ENCODE peak calls at places on chromosomes 6 and 20, in seven cellular contexts. Q is neural progenitor cell; U is OCI-LY7; X is upper lobe of left lung; Y is naive thymus-derived CD4-positive, alpha-beta T cell; J is adrenal gland; G is mammary epithelial cell. E is an unnamed sample. For H3K36me3, the result is how much of the 10 kb centered on the place peaks cover.

GRCh38 chr6:70666726-70667125 is 957 bp upstream of the SMAP1 start:
- DNase-seq in U (no peak), G (no peak), J (peak), X (no peak), Y (no peak), Q (no peak), E (no peak)

GRCh38 chr6:105993341-105993740 is 92.8 kb upstream of the PRDM1 start:
- DNase-seq in U (no peak), X (no peak), G (no peak), J (no peak), Q (peak), Y (no peak), E (no peak)

GRCh38 chr6:53524455-53524815 is 20.5 kb downstream of the GCLC start:
- DNase-seq in Y (no peak), J (no peak), X (no peak), Q (no peak), G (no peak), U (no peak), E (no peak)

GRCh38 chr20:62902926-62903615 is 23.2 kb downstream of the DIDO1 start:
- DNase-seq in Q (no peak), J (no peak), U (no peak), G (peak), Y (no peak), X (no peak), E (peak)

GRCh38 chr6:112372213-112372806 is 25.2 kb downstream of the RFPL4B start:
- DNase-seq in U (peak), G (no peak), J (no peak), Q (no peak), X (no peak), Y (no peak), E (no peak)

GRCh38 chr6:88492824-88493223 is 326.7 kb upstream of the CNR1 start:
- DNase-seq in U (peak), Q (peak), J (peak), G (no peak), X (no peak), Y (no peak), E (no peak)

GRCh38 chr6:56293756-56294155 is 46.4 kb upstream of the COL21A1 start:
- DNase-seq in Y (no peak), U (no peak), G (no peak), Q (no peak), J (no peak), X (no peak), E (no peak)

GRCh38 chr20:5070081-5070480 is 49.7 kb downstream of the PCNA start:
- DNase-seq in G (no peak), U (no peak), J (no peak), X (no peak), Q (no peak), Y (no peak), E (no peak)

GRCh38 chr6:45377041-45377554 is 636 bp downstream of the SUPT3H start:
- DNase-seq in G (peak), J (peak), Y (no peak), X (no peak), U (peak), Q (no peak), E (no peak)

GRCh38 chr20:25045343-25045712 is 12.6 kb downstream of the ACSS1 start:
- DNase-seq in Y (no peak), Q (no peak), J (no peak), G (no peak), U (no peak), X (no peak), E (no peak)

GRCh38 chr6:96542702-96543101 is 20.2 kb upstream of the FHL5 start:
- DNase-seq in Q (peak), J (no peak), Y (peak), U (peak), X (no peak), G (no peak), E (no peak)

GRCh38 chr6:159683722-159684304 is 9.2 kb downstream of the SOD2 start:
- DNase-seq in U (no peak), Y (no peak), Q (no peak), G (no peak), X (no peak), J (no peak), E (no peak)

GRCh38 chr6:159691133-159691962 is 1.7 kb downstream of the SOD2 start:
- DNase-seq in U (peak), G (peak), Y (peak), J (peak), X (no peak), Q (peak), E (no peak)

GRCh38 chr6:159688977-159689376 is 4.1 kb downstream of the SOD2 start:
- DNase-seq in X (no peak), J (no peak), U (no peak), Y (no peak), Q (no peak), G (no peak), E (no peak)

GRCh38 chr6:159682265-159682664 is 10.8 kb downstream of the SOD2 start:
- DNase-seq in X (no peak), J (no peak), U (no peak), G (no peak), Y (no peak), Q (no peak), E (no peak)

DNA sequence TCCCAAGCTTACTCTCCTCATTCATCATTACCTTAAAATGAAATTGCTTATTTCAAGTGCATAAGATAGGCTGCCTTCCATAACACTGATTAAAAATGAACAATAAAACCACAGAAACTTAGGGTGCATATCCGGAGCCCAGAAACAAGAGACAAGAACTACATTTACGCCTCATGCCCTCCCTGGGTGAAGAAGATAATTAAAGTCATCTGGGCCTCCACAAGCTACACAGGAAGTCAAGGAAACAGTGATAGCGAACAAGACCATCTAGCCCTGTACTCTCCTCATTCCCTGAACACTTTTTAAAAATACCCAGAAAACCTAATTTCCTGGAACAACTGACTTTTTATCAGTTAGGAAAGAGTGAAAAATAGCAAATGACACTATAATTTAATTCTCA is 6.3 kb downstream of the SOD2 start:
- DNase-seq in J (no peak), Q (no peak), Y (no peak), G (no peak), U (no peak), X (no peak), E (no peak)
- H3K36me3 ChIP-seq in J (under half), Q (under half), Y (half or more), G (under half), U (half or more), X (half or more), E (half or more)

GRCh38 chr20:37523012-37523391 is 2.0 kb downstream of the NNAT start:
- DNase-seq in J (no peak), Y (no peak), X (peak), U (no peak), Q (no peak), G (no peak), E (no peak)
- H3K4me3 ChIP-seq in J (no peak), Y (no peak), X (no peak), U (no peak), Q (no peak), G (no peak), E (no peak)

GRCh38 chr20:36795691-36796090 is 22.1 kb upstream of the DSN1 start:
- DNase-seq in U (no peak), Y (no peak), G (no peak), Q (no peak), J (no peak), X (no peak), E (no peak)

GRCh38 chr20:36794116-36794474 is 20.5 kb upstream of the DSN1 start:
- DNase-seq in Y (no peak), X (peak), U (no peak), G (no peak), Q (no peak), J (no peak), E (no peak)

GRCh38 chr20:36793294-36794115 is 19.9 kb upstream of the DSN1 start:
- DNase-seq in X (peak), Y (no peak), Q (no peak), G (no peak), J (no peak), U (no peak), E (no peak)

GRCh38 chr20:36796868-36797267 is 23.3 kb upstream of the DSN1 start:
- DNase-seq in J (no peak), X (no peak), Y (no peak), U (no peak), Q (no peak), G (no peak), E (no peak)

GRCh38 chr20:36796117-36796516 is 22.6 kb upstream of the DSN1 start:
- DNase-seq in Q (no peak), Y (no peak), J (peak), U (no peak), G (no peak), X (no peak), E (no peak)
- H3K36me3 ChIP-seq in Q (under half), Y (under half), J (under half), U (under half), G (under half), X (half or more), E (half or more)

DNA sequence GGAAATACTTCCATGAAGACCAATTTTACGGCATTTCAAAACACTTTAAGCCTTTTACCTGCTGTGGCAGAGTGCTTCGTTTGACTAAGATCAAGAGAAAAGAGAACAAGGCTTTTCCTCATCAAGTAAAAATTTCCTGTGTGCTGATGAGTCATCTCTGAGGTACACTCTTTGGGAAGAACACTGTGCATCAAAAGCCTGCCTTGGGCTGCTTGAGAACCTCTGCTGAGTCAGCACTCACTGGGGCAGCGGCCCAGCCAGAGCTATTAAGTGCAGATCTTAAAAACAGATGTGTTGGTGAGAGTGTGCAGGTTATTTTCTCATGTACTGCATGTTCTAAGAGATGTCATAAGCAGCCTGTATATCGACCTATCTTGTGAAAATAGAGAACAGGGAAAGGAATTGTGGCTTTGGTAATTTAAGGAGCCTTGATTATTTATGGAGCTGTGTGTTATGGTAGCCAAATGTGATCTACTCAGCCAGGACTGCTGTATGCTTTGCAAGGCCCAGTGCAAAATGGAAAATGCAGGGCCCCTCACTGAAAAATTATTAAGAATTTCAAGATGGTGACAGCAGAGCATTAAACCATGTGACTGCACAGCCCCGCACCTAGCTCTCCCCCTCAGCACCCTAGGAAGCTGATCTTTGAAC is 208.5 kb downstream of the ARHGAP18 start:
- DNase-seq in Q (peak), J (peak), G (peak), Y (no peak), U (no peak), X (no peak), E (peak)
- H3K4me3 ChIP-seq in Q (no peak), J (no peak), G (no peak), Y (no peak), U (no peak), X (no peak), E (no peak)

DNA sequence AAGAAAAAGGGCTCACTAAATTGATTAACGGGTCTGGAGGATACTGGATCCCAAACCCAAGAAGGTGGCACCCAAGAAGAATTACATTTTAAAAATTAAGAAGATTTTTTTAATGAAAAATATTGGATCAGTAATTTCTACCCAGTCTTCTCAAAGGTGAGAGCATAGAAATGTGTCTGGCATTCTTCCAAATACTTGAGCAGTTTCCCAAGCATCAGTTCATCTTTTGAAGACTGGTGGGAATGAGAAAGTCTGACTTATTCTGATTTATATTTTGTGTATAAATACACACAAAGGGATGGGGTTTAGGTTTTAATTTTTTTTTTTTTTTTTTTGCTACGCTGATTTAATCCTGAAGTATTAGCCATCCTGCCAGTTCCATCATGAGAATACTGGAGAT is 3.3 kb downstream of the MGME1 start:
- DNase-seq in U (no peak), G (no peak), Y (no peak), J (no peak), Q (no peak), X (no peak), E (no peak)
- H3K36me3 ChIP-seq in U (half or more), G (under half), Y (under half), J (under half), Q (under half), X (under half), E (under half)

GRCh38 chr6:154157082-154157481 is 118.0 kb downstream of the OPRM1 start:
- DNase-seq in U (no peak), Q (no peak), J (no peak), Y (peak), G (no peak), X (no peak), E (no peak)
- H3K4me3 ChIP-seq in U (no peak), Q (no peak), J (no peak), Y (peak), G (no peak), X (peak), E (no peak)

GRCh38 chr6:43500921-43501320 is 9.2 kb downstream of the LRRC73 start:
- DNase-seq in Q (no peak), U (no peak), X (no peak), G (no peak), Y (no peak), J (no peak), E (no peak)
- H3K36me3 ChIP-seq in Q (under half), U (half or more), X (half or more), G (under half), Y (half or more), J (under half), E (under half)

GRCh38 chr6:148559848-148560433 is 186.9 kb upstream of the UST start:
- DNase-seq in X (peak), J (peak), G (peak), U (peak), Q (peak), Y (peak), E (peak)
- H3K4me3 ChIP-seq in X (peak), J (peak), G (no peak), U (no peak), Q (peak), Y (peak), E (peak)

DNA sequence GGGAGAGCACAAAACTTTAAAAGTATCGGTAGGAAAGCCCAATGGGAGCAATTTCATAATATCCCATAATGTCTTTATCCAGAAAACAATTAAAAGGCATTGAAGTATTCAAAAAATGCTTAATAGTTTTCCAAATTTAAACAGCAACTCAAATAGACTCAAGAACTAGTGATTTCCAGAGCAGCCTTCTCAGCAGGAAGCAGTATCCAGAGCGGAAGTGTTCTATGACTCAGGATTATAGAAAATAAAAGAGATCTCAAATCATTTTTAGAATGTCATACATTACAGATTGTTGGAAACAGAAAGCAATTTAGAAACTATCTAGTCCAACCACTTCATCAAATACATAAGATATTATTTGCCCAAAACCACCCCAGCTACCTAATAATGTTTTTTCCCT is 79.3 kb downstream of the COL12A1 start:
- DNase-seq in X (no peak), Q (no peak), J (no peak), G (no peak), Y (no peak), U (no peak), E (no peak)
- H3K36me3 ChIP-seq in X (under half), Q (under half), J (under half), G (half or more), Y (under half), U (under half), E (under half)